ENCODE peak calls at places on chromosome X, in eight cellular contexts. F, P, A, N, L, O, D and Q are unnamed samples.

GRCh38 chrX:125205918-125206665 is 113.6 kb upstream of the TEX13C start:
- DNase-seq in D (no peak), P (no peak), F (no peak), N (no peak), A (peak), O (no peak), L (no peak), Q (no peak)

GRCh38 chrX:33726281-33727160 is 405.6 kb downstream of the FAM47A start:
- DNase-seq in P (peak), L (no peak), O (peak), N (no peak), F (no peak), D (no peak), A (no peak), Q (no peak)

GRCh38 chrX:77502951-77503525 is 55.8 kb downstream of the FGF16 start:
- DNase-seq in N (no peak), F (no peak), P (no peak), L (no peak), O (no peak), D (no peak), A (no peak), Q (no peak)

GRCh38 chrX:38882894-38883620 is 81.8 kb downstream of the MID1IP1 start:
- DNase-seq in F (peak), N (no peak), L (no peak), A (peak), D (no peak), O (peak), P (peak), Q (no peak)

GRCh38 chrX:69387559-69388487 is 116.3 kb upstream of the NALF2 start:
- DNase-seq in D (peak), N (no peak), A (peak), L (no peak), P (peak), F (peak), O (no peak), Q (peak)

GRCh38 chrX:70338290-70338689 is 48.4 kb downstream of the KIF4A start:
- DNase-seq in O (no peak), P (no peak), D (no peak), N (no peak), F (no peak), L (no peak), A (no peak), Q (no peak)

GRCh38 chrX:136121788-136122187 is 25.5 kb upstream of the FHL1 start:
- DNase-seq in N (no peak), F (no peak), D (no peak), P (no peak), A (no peak), L (no peak), O (no peak), Q (no peak)

GRCh38 chrX:27162496-27162895 is 300.6 kb downstream of the PPP4R3C start:
- DNase-seq in O (no peak), A (no peak), N (no peak), F (no peak), L (no peak), D (no peak), P (no peak), Q (no peak)

GRCh38 chrX:29940750-29941149 is 274.6 kb upstream of the MAGEB2 start:
- DNase-seq in P (no peak), A (no peak), N (no peak), D (no peak), F (no peak), L (no peak), O (no peak), Q (no peak)

GRCh38 chrX:56746996-56747395 is 18.0 kb downstream of the NBDY start:
- DNase-seq in A (no peak), L (no peak), D (no peak), F (no peak), P (no peak), O (no peak), N (no peak), Q (no peak)

GRCh38 chrX:108303682-108304081 is 134.5 kb downstream of the COL4A6 start:
- DNase-seq in N (no peak), P (no peak), O (no peak), F (no peak), A (no peak), L (no peak), D (no peak), Q (no peak)

GRCh38 chrX:57121162-57121741 is at the start of gene SPIN2B:
- DNase-seq in P (peak), D (peak), F (peak), N (peak), L (peak), A (peak), O (peak), Q (peak)

GRCh38 chrX:149040873-149041535 is 464.1 kb downstream of the IDS start:
- DNase-seq in N (no peak), P (no peak), A (peak), D (no peak), L (no peak), F (no peak), O (no peak), Q (no peak)

GRCh38 chrX:1658083-1658463 is 43.2 kb downstream of the ASMT start:
- DNase-seq in L (no peak), O (no peak), F (no peak), A (no peak), N (no peak), D (peak), P (no peak), Q (peak)

GRCh38 chrX:73850124-73851013 is 287.4 kb downstream of the CHIC1 start:
- DNase-seq in A (peak), F (peak), D (peak), N (no peak), O (no peak), L (no peak), P (peak), Q (peak)

GRCh38 chrX:25810202-25810601 is 327.9 kb upstream of the MAGEB18 start:
- DNase-seq in P (no peak), O (no peak), D (peak), L (no peak), F (peak), A (peak), N (no peak), Q (no peak)

GRCh38 chrX:15056044-15056443 is 182.8 kb downstream of the MOSPD2 start:
- DNase-seq in L (no peak), D (no peak), A (peak), N (no peak), O (no peak), P (no peak), F (peak), Q (no peak)

GRCh38 chrX:25427873-25428555 is 412.2 kb upstream of the ARX start:
- DNase-seq in D (peak), N (no peak), O (no peak), P (no peak), L (no peak), A (no peak), F (no peak), Q (no peak)

GRCh38 chrX:40104649-40105015 is 6.9 kb upstream of the BCOR start:
- DNase-seq in A (peak), P (peak), F (peak), L (no peak), O (peak), D (peak), N (no peak), Q (no peak)

GRCh38 chrX:131895002-131895401 is 128.1 kb upstream of the STK26 start:
- DNase-seq in O (no peak), P (no peak), F (peak), N (no peak), D (peak), L (no peak), A (peak), Q (no peak)

GRCh38 chrX:135516376-135516775 is 4.1 kb upstream of the INTS6L start:
- DNase-seq in L (no peak), D (no peak), O (no peak), N (no peak), F (no peak), A (no peak), P (no peak), Q (no peak)

GRCh38 chrX:118893923-118894322 is 70.3 kb downstream of the ZCCHC12 start:
- DNase-seq in F (no peak), N (no peak), L (no peak), O (no peak), A (no peak), P (no peak), D (no peak), Q (no peak)

GRCh38 chrX:100264200-100264599 is 145.9 kb downstream of the PCDH19 start:
- DNase-seq in L (no peak), F (no peak), A (peak), D (no peak), O (no peak), N (no peak), P (no peak), Q (no peak)

GRCh38 chrX:37509349-37509748 is 62.1 kb upstream of the LANCL3 start:
- DNase-seq in O (no peak), F (no peak), D (no peak), P (no peak), L (no peak), A (peak), N (no peak), Q (no peak)

GRCh38 chrX:115449742-115450141 is 111.2 kb upstream of the PLS3 start:
- DNase-seq in L (no peak), P (peak), A (no peak), F (no peak), N (no peak), D (peak), O (peak), Q (no peak)

GRCh38 chrX:115448146-115448545 is 112.8 kb upstream of the PLS3 start:
- DNase-seq in F (no peak), D (no peak), L (no peak), P (no peak), O (no peak), A (no peak), N (no peak), Q (no peak)

DNA sequence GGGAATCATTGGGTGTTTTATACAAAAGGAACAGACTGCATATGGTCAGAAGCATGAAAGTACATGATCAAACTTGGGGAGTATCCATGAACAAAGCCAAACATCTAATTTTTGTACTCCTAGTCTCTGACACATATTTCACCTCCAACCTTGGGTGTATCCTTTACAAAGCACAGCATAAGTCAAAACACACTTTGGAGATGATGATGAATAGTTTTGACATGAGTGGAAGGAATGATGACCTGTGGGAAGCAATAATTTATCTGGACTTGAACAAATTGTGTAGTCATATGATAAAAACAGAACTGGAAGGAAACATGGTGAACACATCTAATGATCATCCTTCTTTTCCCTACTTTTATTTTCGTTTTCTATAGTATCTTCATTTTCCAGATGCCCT is 108.7 kb upstream of the PLS3 start:
- DNase-seq in P (no peak), D (no peak), A (peak), O (no peak), N (no peak), F (no peak), L (no peak), Q (no peak)
- H3K27ac ChIP-seq in P (no peak), D (no peak), A (no peak), O (no peak), N (no peak), F (no peak), L (no peak), Q (no peak)

GRCh38 chrX:54483946-54484345 is 12.1 kb downstream of the FGD1 start:
- DNase-seq in N (no peak), F (no peak), A (peak), D (no peak), L (no peak), P (no peak), O (no peak), Q (no peak)
- H3K27ac ChIP-seq in N (no peak), F (no peak), A (peak), D (no peak), L (no peak), P (no peak), O (no peak), Q (no peak)

DNA sequence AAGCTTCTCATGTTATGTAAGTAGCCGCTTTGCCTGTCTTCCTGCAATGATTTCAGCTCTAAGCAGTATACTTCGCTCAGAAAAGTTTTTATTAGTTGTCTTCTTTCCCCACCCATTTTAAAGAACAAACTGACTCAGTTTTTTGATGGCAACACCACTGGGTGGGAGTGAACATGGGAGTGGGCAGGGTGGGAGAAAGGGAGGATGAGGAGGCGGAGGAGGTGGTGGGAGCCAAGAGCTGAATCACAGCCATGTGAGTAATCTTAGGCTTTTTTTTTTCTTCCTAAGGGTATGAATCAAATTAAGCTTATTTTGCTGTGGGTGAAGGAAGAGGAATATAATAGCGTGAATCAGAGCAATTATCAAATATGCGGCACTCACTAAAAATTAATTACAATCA is 574.3 kb upstream of the DIPK2B start:
- DNase-seq in O (peak), D (no peak), P (no peak), N (no peak), F (peak), L (no peak), A (peak), Q (no peak)
- H3K27ac ChIP-seq in O (no peak), D (no peak), P (no peak), N (peak), F (peak), L (peak), A (peak), Q (no peak)

GRCh38 chrX:65712005-65712861 is 44.8 kb downstream of the MSN start:
- DNase-seq in N (no peak), F (peak), L (no peak), A (no peak), O (no peak), D (no peak), P (no peak), Q (no peak)

GRCh38 chrX:65705439-65705838 is 38.0 kb downstream of the MSN start:
- DNase-seq in N (no peak), F (no peak), P (no peak), A (no peak), D (no peak), O (no peak), L (no peak), Q (no peak)

GRCh38 chrX:65702956-65703355 is 35.5 kb downstream of the MSN start:
- DNase-seq in D (no peak), P (no peak), F (no peak), N (no peak), A (no peak), O (no peak), L (no peak), Q (no peak)

GRCh38 chrX:65707153-65707552 is 39.7 kb downstream of the MSN start:
- DNase-seq in P (no peak), L (no peak), A (no peak), O (no peak), N (no peak), D (peak), F (no peak), Q (no peak)

DNA sequence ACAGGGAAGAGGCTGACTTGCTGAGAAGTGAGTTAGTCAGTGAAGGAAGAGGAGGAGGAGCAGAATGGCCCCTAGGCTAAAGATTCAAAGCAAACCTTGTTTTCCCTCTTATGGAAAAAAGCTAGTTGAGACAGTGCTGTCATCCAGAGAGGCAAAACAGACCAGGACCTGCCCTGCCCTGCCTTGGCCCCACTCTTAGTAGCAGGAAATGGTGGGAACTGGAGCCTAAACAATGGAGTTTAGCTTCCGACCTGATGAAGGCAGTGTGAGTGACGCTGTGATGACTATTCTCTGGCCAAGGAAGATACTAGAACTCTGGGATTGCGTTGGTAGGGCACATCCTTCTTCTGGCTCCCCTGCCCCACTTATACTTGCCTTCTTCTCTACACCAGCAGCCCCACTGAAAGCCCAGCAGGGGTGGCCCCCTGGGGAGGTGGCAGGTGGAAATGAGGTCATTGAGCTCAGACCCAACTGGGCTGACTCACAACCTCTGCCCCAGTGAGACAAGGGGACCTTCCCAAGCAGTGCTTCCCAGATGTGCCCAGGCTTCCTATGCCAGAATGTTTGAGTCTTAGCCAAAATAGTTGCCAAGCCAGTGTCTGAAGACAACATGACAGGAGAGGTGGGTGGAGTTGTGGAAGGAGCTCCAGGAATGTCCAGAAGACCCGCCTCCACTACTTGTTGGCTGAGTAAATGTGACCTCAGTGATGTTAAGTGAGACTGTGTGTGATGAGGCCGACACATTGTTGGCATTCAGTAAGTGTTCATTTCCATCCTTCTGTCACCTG is 38.8 kb downstream of the MSN start:
- DNase-seq in D (peak), L (peak), N (no peak), P (peak), O (peak), A (peak), F (peak), Q (peak)
- H3K27ac ChIP-seq in D (peak), L (peak), N (peak), P (peak), O (no peak), A (peak), F (peak), Q (peak)

GRCh38 chrX:50183891-50184290 is 16.9 kb downstream of the AKAP4 start:
- DNase-seq in D (no peak), F (no peak), P (no peak), O (no peak), A (no peak), N (no peak), L (no peak), Q (no peak)

DNA sequence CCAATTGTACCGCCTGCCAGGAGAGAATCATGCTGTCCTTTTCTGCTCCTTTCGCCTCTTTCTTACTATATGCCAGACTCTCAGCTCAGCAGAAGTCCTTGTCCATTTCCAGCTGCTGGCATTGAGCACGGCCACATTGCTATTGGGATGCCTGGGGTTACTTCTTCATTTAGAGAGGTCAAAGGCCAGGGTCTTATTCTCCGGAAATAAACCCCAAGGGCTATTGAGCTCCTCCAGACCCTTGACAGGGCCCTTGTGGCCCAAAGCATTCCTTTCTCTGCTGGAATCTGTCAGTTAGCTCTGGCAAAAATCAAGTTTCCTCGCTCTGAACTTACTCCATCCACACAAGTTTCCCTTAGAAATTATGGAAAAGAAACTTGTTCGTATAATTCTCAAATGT is 11.9 kb downstream of the AKAP4 start:
- DNase-seq in A (no peak), F (no peak), P (no peak), O (no peak), N (no peak), D (no peak), L (no peak), Q (no peak)
- H3K27ac ChIP-seq in A (no peak), F (no peak), P (no peak), O (no peak), N (no peak), D (no peak), L (no peak), Q (no peak)

GRCh38 chrX:19775830-19776498 is 111.4 kb downstream of the SH3KBP1 start:
- DNase-seq in N (no peak), P (no peak), L (no peak), A (peak), F (no peak), O (no peak), D (no peak), Q (no peak)
- H3K27ac ChIP-seq in N (no peak), P (no peak), L (no peak), A (no peak), F (no peak), O (no peak), D (no peak), Q (peak)

GRCh38 chrX:13290891-13291614 is 28.8 kb downstream of the ATXN3L start:
- DNase-seq in O (no peak), L (no peak), F (no peak), A (no peak), P (no peak), N (no peak), D (no peak), Q (no peak)

GRCh38 chrX:13285229-13285628 is 34.6 kb downstream of the ATXN3L start:
- DNase-seq in F (no peak), L (no peak), D (no peak), A (no peak), N (no peak), P (no peak), O (no peak), Q (no peak)

GRCh38 chrX:13288671-13289070 is 31.2 kb downstream of the ATXN3L start:
- DNase-seq in A (no peak), F (no peak), D (no peak), N (no peak), L (no peak), O (no peak), P (no peak), Q (no peak)

GRCh38 chrX:13285693-13286092 is 34.2 kb downstream of the ATXN3L start:
- DNase-seq in O (no peak), D (no peak), L (no peak), F (no peak), N (no peak), A (no peak), P (no peak), Q (no peak)

DNA sequence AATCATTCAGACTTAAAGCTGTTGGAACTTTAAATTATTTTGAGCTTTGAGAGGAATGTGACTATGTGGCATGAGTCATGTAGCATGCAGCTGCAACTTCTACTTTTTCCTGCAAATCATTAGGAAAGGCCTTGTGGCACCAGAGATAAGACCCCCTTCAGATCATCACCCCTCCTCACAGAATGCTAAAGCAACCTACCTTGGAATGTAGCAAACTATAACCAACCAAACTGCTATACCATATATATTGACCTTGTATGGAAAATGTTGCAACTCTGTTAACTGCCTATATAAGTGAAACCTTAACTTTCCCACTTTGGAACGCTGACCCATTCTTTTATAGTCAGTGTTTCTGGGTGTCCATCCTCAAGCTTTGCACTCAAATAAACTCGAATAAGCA is 32.0 kb downstream of the ATXN3L start:
- DNase-seq in F (peak), L (no peak), O (no peak), N (no peak), D (no peak), P (no peak), A (peak), Q (no peak)
- H3K27ac ChIP-seq in F (peak), L (no peak), O (no peak), N (no peak), D (peak), P (no peak), A (peak), Q (no peak)

DNA sequence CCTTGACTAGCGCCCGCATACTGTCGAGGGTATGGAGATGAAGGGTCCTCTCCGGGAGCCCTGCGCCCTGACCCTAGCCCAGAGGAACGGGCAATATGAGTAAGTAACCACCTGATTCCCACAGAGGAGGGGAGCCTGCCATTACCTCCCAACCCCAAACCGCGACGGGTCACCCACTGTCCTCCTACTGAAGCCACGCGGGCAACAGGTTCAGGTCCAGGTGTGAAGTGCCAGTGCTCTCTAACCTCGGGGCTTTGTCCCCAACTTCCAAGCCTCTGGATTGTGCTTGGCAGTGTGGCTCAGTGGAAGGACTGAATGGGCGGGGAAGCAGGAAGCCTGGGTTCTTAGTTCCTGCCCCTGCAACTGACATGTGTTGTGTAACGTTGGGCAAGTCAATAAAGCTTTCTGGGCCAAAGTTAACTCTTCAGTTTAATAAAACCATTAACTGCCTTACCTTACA is 696 bp downstream of the OCRL start:
- DNase-seq in F (no peak), P (no peak), O (peak), A (peak), N (no peak), D (peak), L (no peak), Q (no peak)
- H3K27ac ChIP-seq in F (no peak), P (peak), O (no peak), A (no peak), N (peak), D (no peak), L (no peak), Q (no peak)

GRCh38 chrX:35292522-35292921 is 349.9 kb downstream of the FAM47B start:
- DNase-seq in P (no peak), F (no peak), O (no peak), N (no peak), L (no peak), D (no peak), A (no peak), Q (no peak)
- H3K27ac ChIP-seq in P (no peak), F (no peak), O (no peak), N (no peak), L (no peak), D (no peak), A (no peak), Q (no peak)